ENCODE peak calls at places on chromosomes 1 and 21, in four cellular contexts. One of them, this sample, is unnamed. For H3K9me3, the result is how much of the 10 kb centered on the place peaks cover.

GRCh38 chr1:181737056-181737455 is 253.7 kb downstream of the CACNA1E start:
- DNase-seq in OCI-LY7: no peak
- DNase-seq in NT2/D1: no peak
- DNase-seq in GM23248: no peak
- DNase-seq in this sample: peak

GRCh38 chr1:167849656-167850055 is 64.3 kb downstream of the ADCY10 start:
- DNase-seq in GM23248: no peak
- DNase-seq in NT2/D1: no peak
- DNase-seq in OCI-LY7: no peak
- DNase-seq in this sample: no peak

GRCh38 chr21:25567472-25567871 is 39.8 kb downstream of the MRPL39 start:
- DNase-seq in NT2/D1: no peak
- DNase-seq in GM23248: no peak
- DNase-seq in OCI-LY7: no peak
- DNase-seq in this sample: no peak

GRCh38 chr1:236391008-236391407 is 3.1 kb upstream of the EDARADD start:
- DNase-seq in NT2/D1: no peak
- DNase-seq in GM23248: peak
- DNase-seq in OCI-LY7: no peak
- DNase-seq in this sample: no peak

GRCh38 chr21:15023782-15024181 is 41.0 kb downstream of the NRIP1 start:
- DNase-seq in GM23248: peak
- DNase-seq in NT2/D1: no peak
- DNase-seq in OCI-LY7: no peak
- DNase-seq in this sample: no peak

GRCh38 chr21:34336245-34336644 is 27.6 kb upstream of the KCNE2 start:
- DNase-seq in NT2/D1: no peak
- DNase-seq in GM23248: no peak
- DNase-seq in OCI-LY7: no peak
- DNase-seq in this sample: no peak

GRCh38 chr1:156384007-156384406 is 15.0 kb downstream of the RHBG start:
- DNase-seq in NT2/D1: no peak
- DNase-seq in GM23248: no peak
- DNase-seq in OCI-LY7: no peak
- DNase-seq in this sample: no peak

GRCh38 chr1:117803318-117803717 is 126.1 kb downstream of the GDAP2 start:
- DNase-seq in NT2/D1: no peak
- DNase-seq in OCI-LY7: no peak
- DNase-seq in GM23248: peak
- DNase-seq in this sample: no peak

GRCh38 chr1:210726621-210727020 is 397.9 kb downstream of the HHAT start:
- DNase-seq in OCI-LY7: peak
- DNase-seq in NT2/D1: peak
- DNase-seq in GM23248: peak
- DNase-seq in this sample: peak

GRCh38 chr1:56193656-56194055 is 385.7 kb downstream of the PLPP3 start:
- DNase-seq in NT2/D1: no peak
- DNase-seq in GM23248: no peak
- DNase-seq in OCI-LY7: no peak
- DNase-seq in this sample: no peak

GRCh38 chr1:8352471-8352845 is 34.5 kb downstream of the SLC45A1 start:
- DNase-seq in OCI-LY7: no peak
- DNase-seq in GM23248: no peak
- DNase-seq in NT2/D1: no peak
- DNase-seq in this sample: no peak

GRCh38 chr1:60171793-60172192 is 98.2 kb upstream of the C1orf87 start:
- DNase-seq in NT2/D1: no peak
- DNase-seq in GM23248: peak
- DNase-seq in OCI-LY7: no peak
- DNase-seq in this sample: no peak

GRCh38 chr1:55057270-55057955 is 18.1 kb downstream of the PCSK9 start:
- DNase-seq in OCI-LY7: no peak
- DNase-seq in NT2/D1: no peak
- DNase-seq in GM23248: no peak
- DNase-seq in this sample: no peak

GRCh38 chr21:38171723-38172344 is 85.0 kb upstream of the KCNJ15 start:
- DNase-seq in OCI-LY7: no peak
- DNase-seq in GM23248: peak
- DNase-seq in NT2/D1: peak
- DNase-seq in this sample: peak

GRCh38 chr1:97581614-97582051 is 339.2 kb downstream of the DPYD start:
- DNase-seq in GM23248: peak
- DNase-seq in OCI-LY7: no peak
- DNase-seq in NT2/D1: peak
- DNase-seq in this sample: peak

GRCh38 chr1:44884746-44885145 is 41.7 kb upstream of the PTCH2 start:
- DNase-seq in GM23248: no peak
- DNase-seq in NT2/D1: no peak
- DNase-seq in OCI-LY7: no peak
- DNase-seq in this sample: no peak

GRCh38 chr1:61434276-61434675 is 290.7 kb downstream of the TM2D1 start:
- DNase-seq in OCI-LY7: no peak
- DNase-seq in GM23248: no peak
- DNase-seq in NT2/D1: no peak
- DNase-seq in this sample: no peak

GRCh38 chr21:33684068-33684467 is 41.8 kb downstream of the ITSN1 start:
- DNase-seq in NT2/D1: no peak
- DNase-seq in OCI-LY7: no peak
- DNase-seq in GM23248: no peak
- DNase-seq in this sample: no peak

GRCh38 chr21:42593007-42593814 is 60.2 kb upstream of the PDE9A start:
- DNase-seq in NT2/D1: peak
- DNase-seq in OCI-LY7: peak
- DNase-seq in GM23248: peak
- DNase-seq in this sample: peak

GRCh38 chr1:214454619-214455396 is 96.6 kb downstream of the PTPN14 start:
- DNase-seq in NT2/D1: no peak
- DNase-seq in GM23248: peak
- DNase-seq in OCI-LY7: no peak
- DNase-seq in this sample: peak

GRCh38 chr1:171984262-171984661 is 143.0 kb downstream of the DNM3 start:
- DNase-seq in OCI-LY7: no peak
- DNase-seq in GM23248: peak
- DNase-seq in NT2/D1: no peak
- DNase-seq in this sample: peak

GRCh38 chr21:45128613-45129226 is 54.3 kb downstream of the ADARB1 start:
- DNase-seq in OCI-LY7: peak
- DNase-seq in GM23248: peak
- DNase-seq in NT2/D1: peak
- DNase-seq in this sample: peak

GRCh38 chr1:226657788-226658537 is 81.1 kb downstream of the ITPKB start:
- DNase-seq in NT2/D1: no peak
- DNase-seq in GM23248: no peak
- DNase-seq in OCI-LY7: no peak
- DNase-seq in this sample: no peak

DNA sequence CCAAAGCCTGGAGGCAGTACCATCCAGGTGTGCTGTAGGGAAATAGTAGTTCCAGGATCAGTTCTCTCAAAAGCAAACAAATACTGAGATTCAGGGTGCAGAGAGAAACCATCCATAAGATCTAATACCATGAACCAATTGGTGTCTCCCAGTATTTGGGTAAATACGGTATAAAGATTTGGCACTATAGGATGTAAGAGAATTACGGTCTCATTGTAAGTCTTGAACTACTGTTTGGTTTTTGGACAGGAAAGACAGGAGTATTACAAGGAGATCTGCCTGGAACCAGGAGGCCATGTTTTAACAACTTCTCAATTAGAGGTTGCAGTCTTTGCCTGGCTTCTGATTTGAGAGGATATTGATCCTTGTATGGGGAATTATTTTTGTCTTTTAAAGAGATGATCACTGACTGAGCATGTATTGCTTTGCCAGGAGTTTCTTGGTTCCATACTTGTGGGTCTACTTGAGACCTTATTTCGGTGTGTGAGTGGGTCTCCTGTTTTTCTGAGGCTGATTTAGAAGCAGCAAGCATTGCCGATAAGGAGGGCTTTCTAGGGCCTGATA is 10.2 kb downstream of the AADACL4 start:
- DNase-seq in NT2/D1: no peak
- DNase-seq in OCI-LY7: no peak
- DNase-seq in GM23248: peak
- DNase-seq in this sample: no peak
- H3K9me3 ChIP-seq in NT2/D1: under half
- H3K9me3 ChIP-seq in OCI-LY7: under half
- H3K9me3 ChIP-seq in GM23248: under half
- H3K9me3 ChIP-seq in this sample: under half

GRCh38 chr1:118990513-118991131 is 2.5 kb upstream of the TBX15 start:
- DNase-seq in GM23248: no peak
- DNase-seq in NT2/D1: no peak
- DNase-seq in OCI-LY7: no peak
- DNase-seq in this sample: peak

GRCh38 chr1:118989878-118990378 is 1.8 kb upstream of the TBX15 start:
- DNase-seq in NT2/D1: no peak
- DNase-seq in GM23248: peak
- DNase-seq in OCI-LY7: no peak
- DNase-seq in this sample: peak

GRCh38 chr1:118987431-118988185 is 535 bp downstream of the TBX15 start:
- DNase-seq in NT2/D1: no peak
- DNase-seq in GM23248: peak
- DNase-seq in OCI-LY7: no peak
- DNase-seq in this sample: peak

GRCh38 chr1:118988186-118989005 is at the start of gene TBX15:
- DNase-seq in GM23248: peak
- DNase-seq in NT2/D1: no peak
- DNase-seq in OCI-LY7: no peak
- DNase-seq in this sample: peak

DNA sequence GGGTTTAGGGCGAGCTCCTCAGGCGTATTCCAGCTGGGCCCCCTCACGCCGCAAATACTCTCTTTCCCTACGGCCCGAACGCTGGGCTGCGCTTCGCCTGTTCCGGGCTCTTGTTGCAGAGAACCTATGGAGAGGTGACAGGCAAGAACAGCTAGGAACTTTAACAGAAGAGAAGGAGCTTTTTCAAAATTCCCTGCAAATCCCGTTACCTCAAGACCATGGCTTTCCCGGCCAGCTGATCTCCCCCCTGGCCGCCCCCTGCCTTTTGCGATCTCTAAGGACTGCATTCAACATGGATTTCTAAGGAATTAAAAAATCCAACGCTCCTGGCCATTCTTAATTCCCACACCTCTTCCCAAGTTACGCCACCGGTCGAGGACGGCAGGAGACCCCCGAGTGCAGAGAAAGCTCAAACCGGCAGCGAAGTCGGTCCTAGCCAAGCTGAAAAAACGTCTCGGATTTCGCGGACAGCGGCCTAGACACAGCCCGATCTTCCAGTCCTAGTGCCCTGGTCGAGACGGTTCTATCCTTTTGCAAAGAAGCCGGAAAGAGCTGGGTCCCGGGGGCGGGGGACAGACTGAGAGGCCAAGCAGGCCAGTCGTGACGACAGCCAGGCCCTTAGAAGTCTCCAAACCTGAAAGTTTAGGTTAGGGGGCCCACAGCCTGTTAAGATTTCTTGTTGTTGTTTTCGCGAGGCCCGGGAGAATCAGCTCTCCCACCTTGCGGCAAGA is 1.0 kb upstream of the TBX15 start:
- DNase-seq in OCI-LY7: no peak
- DNase-seq in NT2/D1: no peak
- DNase-seq in GM23248: peak
- DNase-seq in this sample: peak
- H3K9me3 ChIP-seq in OCI-LY7: under half
- H3K9me3 ChIP-seq in NT2/D1: under half
- H3K9me3 ChIP-seq in GM23248: under half
- H3K9me3 ChIP-seq in this sample: under half

DNA sequence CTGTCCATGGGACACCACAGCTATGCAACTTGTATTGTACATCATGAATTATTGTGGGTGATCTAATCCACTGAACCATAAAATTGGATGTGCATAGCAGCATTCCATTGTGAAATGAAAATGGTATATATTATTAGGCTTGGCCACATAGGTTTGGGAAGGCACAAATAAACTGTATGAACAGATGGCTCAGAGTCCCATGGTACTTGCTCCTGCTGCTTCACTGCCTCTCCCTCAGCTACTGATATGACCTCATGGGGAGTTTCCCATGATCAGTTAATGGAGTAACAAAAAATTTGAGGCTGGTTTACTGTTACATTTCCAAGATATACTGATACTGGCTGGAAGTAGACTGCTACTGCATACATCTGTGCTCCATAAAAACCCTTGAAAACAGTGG is 152.7 kb upstream of the NEGR1 start:
- DNase-seq in OCI-LY7: no peak
- DNase-seq in GM23248: peak
- DNase-seq in NT2/D1: no peak
- DNase-seq in this sample: no peak
- H3K9me3 ChIP-seq in OCI-LY7: under half
- H3K9me3 ChIP-seq in GM23248: under half
- H3K9me3 ChIP-seq in NT2/D1: under half
- H3K9me3 ChIP-seq in this sample: under half

DNA sequence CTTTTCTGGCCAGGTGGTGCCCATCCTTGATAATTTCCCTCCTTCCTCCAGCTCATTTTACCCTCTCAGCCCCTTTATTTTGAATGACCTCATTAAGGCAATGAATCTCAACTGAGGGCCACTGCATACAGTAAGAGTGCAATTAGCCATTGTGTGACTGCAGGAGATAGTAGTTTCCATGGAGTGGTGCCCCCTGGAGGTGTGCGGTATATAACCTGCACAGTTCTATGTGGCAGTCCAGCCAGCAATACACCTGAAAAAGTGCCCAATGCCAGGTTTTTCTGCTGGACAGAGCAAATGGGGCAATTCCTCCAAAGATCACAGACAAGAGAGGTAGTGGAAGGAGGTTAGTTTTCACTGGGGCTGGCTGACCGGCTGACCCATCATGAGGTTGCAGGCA is 25.9 kb upstream of the LRRC38 start:
- DNase-seq in GM23248: no peak
- DNase-seq in NT2/D1: no peak
- DNase-seq in OCI-LY7: no peak
- DNase-seq in this sample: no peak
- H3K9me3 ChIP-seq in GM23248: under half
- H3K9me3 ChIP-seq in NT2/D1: under half
- H3K9me3 ChIP-seq in OCI-LY7: under half
- H3K9me3 ChIP-seq in this sample: under half

DNA sequence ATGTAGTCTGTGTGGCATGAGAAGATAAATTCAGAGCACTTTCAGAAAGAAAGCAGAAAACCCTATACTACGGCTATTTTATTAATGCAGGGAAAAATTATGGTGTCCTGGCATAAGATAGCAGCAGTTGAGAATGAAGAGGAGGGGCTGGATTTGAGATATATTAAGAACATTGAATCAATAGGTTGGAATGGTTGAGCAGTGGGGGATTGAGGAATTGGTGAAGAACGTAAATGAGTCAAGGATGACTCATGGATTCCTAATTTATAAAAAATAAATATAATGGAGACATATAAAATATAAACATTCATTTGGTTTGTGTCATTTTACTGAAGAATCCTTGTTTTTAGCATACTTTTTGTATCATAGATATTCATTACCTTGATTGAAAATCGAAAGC is 234.3 kb upstream of the ADAMTS5 start:
- DNase-seq in GM23248: peak
- DNase-seq in OCI-LY7: no peak
- DNase-seq in NT2/D1: no peak
- DNase-seq in this sample: no peak
- H3K9me3 ChIP-seq in GM23248: under half
- H3K9me3 ChIP-seq in OCI-LY7: under half
- H3K9me3 ChIP-seq in NT2/D1: under half
- H3K9me3 ChIP-seq in this sample: under half